ENCODE peak calls at places on chromosomes 2 and 18, in eight cellular contexts. E is H7, A is choroid plexus epithelial cell, F is uterus, Y is thoracic aorta, P is transverse colon, R is tibial artery, G is iPS DF 6.9. K is an unnamed sample.

GRCh38 chr2:240791211-240791800 is 28.7 kb downstream of the KIF1A start:
- DNase-seq in E (no peak), A (no peak), F (no peak), Y (no peak), P (no peak), R (no peak), G (no peak), K (no peak)

GRCh38 chr18:60555629-60556028 is 183.1 kb upstream of the MC4R start:
- DNase-seq in E (no peak), A (no peak), F (no peak), Y (no peak), P (no peak), R (no peak), G (no peak), K (peak)

GRCh38 chr18:57942493-57942892 is 101.5 kb upstream of the NEDD4L start:
- DNase-seq in E (peak), A (no peak), F (no peak), Y (no peak), P (no peak), R (no peak), G (no peak), K (no peak)

GRCh38 chr2:132849118-132849517 is 179.1 kb upstream of the LYPD1 start:
- DNase-seq in E (no peak), A (peak), F (no peak), Y (no peak), P (no peak), R (no peak), G (no peak), K (no peak)

GRCh38 chr2:162258686-162259085 is 15.4 kb upstream of the FAP start:
- DNase-seq in E (no peak), A (peak), F (no peak), Y (no peak), P (no peak), R (no peak), G (no peak), K (no peak)

GRCh38 chr2:31363956-31364750 is 50.4 kb downstream of the XDH start:
- DNase-seq in E (no peak), A (no peak), F (no peak), Y (no peak), P (no peak), R (no peak), G (no peak), K (no peak)

GRCh38 chr2:113273031-113273551 is 5.6 kb downstream of the PAX8 start:
- DNase-seq in E (peak), A (peak), F (no peak), Y (no peak), P (no peak), R (no peak), G (no peak), K (no peak)

GRCh38 chr2:240220371-240220770 is 79.9 kb upstream of the OTOS start:
- DNase-seq in E (no peak), A (peak), F (no peak), Y (no peak), P (no peak), R (no peak), G (no peak), K (no peak)

GRCh38 chr2:217105733-217106649 is 246.1 kb upstream of the TNP1 start:
- DNase-seq in E (no peak), A (peak), F (no peak), Y (peak), P (no peak), R (peak), G (no peak), K (no peak)

GRCh38 chr18:23137788-23138216 is 2.5 kb downstream of the CABLES1 start:
- DNase-seq in E (no peak), A (no peak), F (no peak), Y (no peak), P (no peak), R (no peak), G (no peak), K (no peak)

GRCh38 chr2:11904029-11904428 is 157.6 kb downstream of the LPIN1 start:
- DNase-seq in E (peak), A (no peak), F (no peak), Y (no peak), P (no peak), R (no peak), G (no peak), K (peak)

GRCh38 chr18:79856119-79857080 is 58.7 kb downstream of the KCNG2 start:
- DNase-seq in E (peak), A (peak), F (no peak), Y (no peak), P (no peak), R (peak), G (peak), K (no peak)

GRCh38 chr2:202154613-202155281 is 81.7 kb downstream of the KIAA2012 start:
- DNase-seq in E (no peak), A (peak), F (no peak), Y (no peak), P (no peak), R (no peak), G (no peak), K (no peak)

GRCh38 chr2:46780801-46781445 is 134.7 kb downstream of the MCFD2 start:
- DNase-seq in E (peak), A (peak), F (peak), Y (no peak), P (peak), R (peak), G (peak), K (peak)

GRCh38 chr2:118844261-118845004 is 3.0 kb downstream of the EN1 start:
- DNase-seq in E (peak), A (no peak), F (no peak), Y (no peak), P (no peak), R (no peak), G (no peak), K (no peak)
- H3K4me3 ChIP-seq in E (no peak), A (no peak), F (no peak), Y (no peak), P (no peak), R (no peak), G (no peak), K (no peak)

DNA sequence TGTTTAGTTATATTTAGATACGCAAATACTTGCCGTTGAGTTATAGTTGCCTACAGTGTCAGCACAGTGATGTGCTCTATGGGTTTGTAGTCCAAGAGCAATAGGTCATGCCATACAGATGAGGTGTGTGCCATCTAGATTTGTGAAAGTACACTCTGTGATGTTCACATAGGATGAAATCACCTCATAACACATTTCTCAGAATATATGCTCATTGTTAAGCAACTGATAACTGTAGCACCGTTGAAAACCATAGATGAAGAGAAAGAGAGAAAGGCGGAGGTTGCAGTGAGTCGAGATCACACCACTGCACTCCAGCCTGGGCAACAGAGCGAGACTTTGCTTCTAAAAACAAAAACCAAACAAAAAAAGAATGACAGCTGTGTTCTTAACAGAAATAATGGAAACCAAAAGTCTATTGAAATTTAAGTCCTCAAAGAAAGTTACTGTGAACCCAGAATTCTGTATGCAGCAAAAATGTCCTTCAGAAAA is 9.5 kb downstream of the DGKD start:
- DNase-seq in E (no peak), A (no peak), F (no peak), Y (no peak), P (no peak), R (no peak), G (no peak), K (no peak)
- H3K4me3 ChIP-seq in E (no peak), A (no peak), F (no peak), Y (no peak), P (no peak), R (no peak), G (no peak), K (no peak)

GRCh38 chr2:42050350-42051167 is 2.7 kb downstream of the PKDCC start:
- DNase-seq in E (no peak), A (peak), F (no peak), Y (no peak), P (no peak), R (peak), G (no peak), K (no peak)
- H3K4me3 ChIP-seq in E (peak), A (peak), F (peak), Y (peak), P (peak), R (peak), G (no peak), K (peak)

DNA sequence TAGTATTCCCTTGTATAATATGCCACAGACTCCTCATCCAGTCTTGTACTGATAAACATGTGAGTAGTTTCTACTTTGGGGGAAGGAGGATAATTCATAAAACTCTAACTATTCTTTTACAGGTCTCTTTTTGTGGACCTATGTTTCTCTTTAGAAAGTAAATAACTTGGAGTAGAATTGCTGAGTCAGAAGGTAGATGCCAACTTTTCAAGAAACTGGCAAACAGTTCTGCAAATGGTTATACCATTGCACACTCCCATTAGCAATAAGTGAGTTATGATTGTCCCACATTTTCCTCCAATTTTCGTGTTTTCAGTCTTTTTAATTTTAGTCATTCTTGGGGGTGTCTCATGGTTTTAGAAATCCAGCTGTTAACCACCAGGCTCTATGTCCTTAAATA is 477.2 kb upstream of the LRRTM4 start:
- DNase-seq in E (no peak), A (no peak), F (no peak), Y (no peak), P (no peak), R (no peak), G (no peak), K (no peak)
- H3K4me3 ChIP-seq in E (no peak), A (no peak), F (no peak), Y (no peak), P (no peak), R (no peak), G (no peak), K (no peak)

DNA sequence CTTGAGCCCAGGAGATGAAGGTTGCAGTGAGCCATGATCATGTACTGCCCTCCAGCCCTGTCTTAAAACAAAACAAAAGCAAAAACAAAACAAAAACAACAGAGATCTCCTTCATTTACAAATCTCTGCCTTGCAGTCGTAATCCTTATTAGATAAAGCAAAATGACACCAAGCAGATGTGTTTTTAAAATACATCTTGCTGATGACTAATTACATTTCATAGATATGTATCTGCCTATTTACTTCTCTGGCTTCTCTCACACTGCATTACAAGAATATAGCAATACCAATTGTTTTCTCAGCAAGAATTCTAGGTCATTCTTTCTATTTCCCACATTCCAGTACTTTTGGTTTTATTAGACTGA is 22.8 kb downstream of the NFE2L2 start:
- DNase-seq in E (no peak), A (peak), F (no peak), Y (no peak), P (no peak), R (no peak), G (no peak), K (no peak)
- H3K4me3 ChIP-seq in E (no peak), A (no peak), F (peak), Y (peak), P (no peak), R (peak), G (no peak), K (peak)

GRCh38 chr2:157363612-157364101 is 38.0 kb upstream of the ERMN start:
- DNase-seq in E (no peak), A (no peak), F (no peak), Y (no peak), P (no peak), R (no peak), G (no peak), K (no peak)
- H3K4me3 ChIP-seq in E (no peak), A (no peak), F (no peak), Y (no peak), P (no peak), R (no peak), G (no peak), K (no peak)

GRCh38 chr2:3195865-3196504 is 181.6 kb downstream of the EIPR1 start:
- DNase-seq in E (no peak), A (no peak), F (no peak), Y (no peak), P (no peak), R (no peak), G (no peak), K (no peak)
- H3K4me3 ChIP-seq in E (no peak), A (no peak), F (no peak), Y (no peak), P (no peak), R (no peak), G (no peak), K (no peak)

GRCh38 chr2:25534455-25534854 is 138.9 kb downstream of the DTNB start:
- DNase-seq in E (no peak), A (no peak), F (no peak), Y (no peak), P (no peak), R (no peak), G (no peak), K (peak)
- H3K4me3 ChIP-seq in E (no peak), A (no peak), F (no peak), Y (no peak), P (no peak), R (no peak), G (no peak), K (no peak)

DNA sequence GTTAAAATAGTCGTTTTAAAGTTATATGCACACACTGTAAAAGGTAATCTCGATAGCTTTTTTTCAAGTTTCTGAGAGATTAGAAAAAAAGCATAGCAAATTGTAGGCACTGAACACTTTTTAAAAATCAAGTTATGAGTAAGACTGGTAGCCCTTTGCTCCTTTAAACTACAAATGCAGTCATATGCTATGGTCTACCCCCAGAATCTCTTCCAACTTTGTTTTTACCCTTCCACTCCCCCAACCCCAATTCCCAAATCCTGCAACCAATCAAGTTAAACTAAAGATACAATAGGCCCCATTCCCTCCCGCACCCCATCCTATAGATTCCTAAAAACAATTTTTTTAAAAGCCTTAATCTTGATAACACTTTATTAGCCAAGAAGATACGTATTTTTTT is 732 bp upstream of the BAZ2B start:
- DNase-seq in E (no peak), A (no peak), F (no peak), Y (no peak), P (no peak), R (no peak), G (no peak), K (no peak)
- H3K4me3 ChIP-seq in E (peak), A (peak), F (peak), Y (peak), P (peak), R (peak), G (peak), K (peak)